ENCODE peak calls at places on chromosome 14, in ten cellular contexts. One of them, this sample, is unnamed.

GRCh38 chr14:32074887-32075572 is 2.1 kb upstream of the ARHGAP5 start:
- DNase-seq in endothelial cell: no peak
- DNase-seq in EL: no peak
- DNase-seq in CD4-positive, alpha-beta memory T cell: no peak
- DNase-seq in HS-5: no peak
- DNase-seq in stimulated activated CD8-positive, alpha-beta memory T cell treated with anti-CD3 and anti-CD28 coated beads, Interleukin-7, amount 100 ng/mL, for 24 hours: no peak
- DNase-seq in cardiac muscle cell: no peak
- DNase-seq in T-cell: no peak
- DNase-seq in EH: peak
- DNase-seq in RCC 7860: no peak
- DNase-seq in this sample: no peak

GRCh38 chr14:102232348-102232625 is 72.7 kb downstream of the MOK start:
- DNase-seq in endothelial cell: no peak
- DNase-seq in EL: no peak
- DNase-seq in CD4-positive, alpha-beta memory T cell: no peak
- DNase-seq in HS-5: no peak
- DNase-seq in stimulated activated CD8-positive, alpha-beta memory T cell treated with anti-CD3 and anti-CD28 coated beads, Interleukin-7, amount 100 ng/mL, for 24 hours: no peak
- DNase-seq in cardiac muscle cell: no peak
- DNase-seq in T-cell: no peak
- DNase-seq in EH: no peak
- DNase-seq in RCC 7860: no peak
- DNase-seq in this sample: no peak

GRCh38 chr14:22837750-22838538 is 1.6 kb downstream of the MMP14 start:
- DNase-seq in endothelial cell: no peak
- DNase-seq in EL: peak
- DNase-seq in CD4-positive, alpha-beta memory T cell: no peak
- DNase-seq in HS-5: no peak
- DNase-seq in stimulated activated CD8-positive, alpha-beta memory T cell treated with anti-CD3 and anti-CD28 coated beads, Interleukin-7, amount 100 ng/mL, for 24 hours: no peak
- DNase-seq in cardiac muscle cell: no peak
- DNase-seq in T-cell: no peak
- DNase-seq in EH: peak
- DNase-seq in RCC 7860: no peak
- DNase-seq in this sample: no peak

GRCh38 chr14:57378661-57379060 is 11.7 kb upstream of the NAA30 start:
- DNase-seq in endothelial cell: no peak
- DNase-seq in EL: no peak
- DNase-seq in CD4-positive, alpha-beta memory T cell: no peak
- DNase-seq in HS-5: no peak
- DNase-seq in stimulated activated CD8-positive, alpha-beta memory T cell treated with anti-CD3 and anti-CD28 coated beads, Interleukin-7, amount 100 ng/mL, for 24 hours: no peak
- DNase-seq in cardiac muscle cell: no peak
- DNase-seq in T-cell: no peak
- DNase-seq in EH: no peak
- DNase-seq in RCC 7860: no peak
- DNase-seq in this sample: no peak

GRCh38 chr14:100526632-100527031 is 60.6 kb downstream of the BEGAIN start:
- DNase-seq in endothelial cell: no peak
- DNase-seq in EL: no peak
- DNase-seq in CD4-positive, alpha-beta memory T cell: no peak
- DNase-seq in HS-5: no peak
- DNase-seq in stimulated activated CD8-positive, alpha-beta memory T cell treated with anti-CD3 and anti-CD28 coated beads, Interleukin-7, amount 100 ng/mL, for 24 hours: no peak
- DNase-seq in cardiac muscle cell: no peak
- DNase-seq in T-cell: no peak
- DNase-seq in EH: no peak
- DNase-seq in RCC 7860: no peak
- DNase-seq in this sample: no peak

GRCh38 chr14:72849222-72849621 is 44.7 kb downstream of the DPF3 start:
- DNase-seq in endothelial cell: no peak
- DNase-seq in EL: no peak
- DNase-seq in CD4-positive, alpha-beta memory T cell: no peak
- DNase-seq in HS-5: no peak
- DNase-seq in stimulated activated CD8-positive, alpha-beta memory T cell treated with anti-CD3 and anti-CD28 coated beads, Interleukin-7, amount 100 ng/mL, for 24 hours: no peak
- DNase-seq in cardiac muscle cell: no peak
- DNase-seq in T-cell: no peak
- DNase-seq in EH: no peak
- DNase-seq in RCC 7860: no peak
- DNase-seq in this sample: no peak

GRCh38 chr14:71551291-71551955 is 380.8 kb upstream of the RGS6 start:
- DNase-seq in endothelial cell: no peak
- DNase-seq in EL: peak
- DNase-seq in CD4-positive, alpha-beta memory T cell: no peak
- DNase-seq in HS-5: peak
- DNase-seq in stimulated activated CD8-positive, alpha-beta memory T cell treated with anti-CD3 and anti-CD28 coated beads, Interleukin-7, amount 100 ng/mL, for 24 hours: no peak
- DNase-seq in cardiac muscle cell: no peak
- DNase-seq in T-cell: no peak
- DNase-seq in EH: peak
- DNase-seq in RCC 7860: no peak
- DNase-seq in this sample: peak

GRCh38 chr14:103530390-103530789 is 1.4 kb downstream of the TRMT61A start:
- DNase-seq in endothelial cell: no peak
- DNase-seq in EL: no peak
- DNase-seq in CD4-positive, alpha-beta memory T cell: no peak
- DNase-seq in HS-5: no peak
- DNase-seq in stimulated activated CD8-positive, alpha-beta memory T cell treated with anti-CD3 and anti-CD28 coated beads, Interleukin-7, amount 100 ng/mL, for 24 hours: no peak
- DNase-seq in cardiac muscle cell: peak
- DNase-seq in T-cell: no peak
- DNase-seq in EH: peak
- DNase-seq in RCC 7860: no peak
- DNase-seq in this sample: no peak

GRCh38 chr14:69693823-69694729 is 72.9 kb upstream of the SRSF5 start:
- DNase-seq in endothelial cell: no peak
- DNase-seq in EL: no peak
- DNase-seq in CD4-positive, alpha-beta memory T cell: no peak
- DNase-seq in HS-5: no peak
- DNase-seq in stimulated activated CD8-positive, alpha-beta memory T cell treated with anti-CD3 and anti-CD28 coated beads, Interleukin-7, amount 100 ng/mL, for 24 hours: no peak
- DNase-seq in cardiac muscle cell: no peak
- DNase-seq in T-cell: no peak
- DNase-seq in EH: no peak
- DNase-seq in RCC 7860: no peak
- DNase-seq in this sample: no peak

GRCh38 chr14:67570453-67570852 is 29.6 kb downstream of the PIGH start:
- DNase-seq in endothelial cell: no peak
- DNase-seq in EL: no peak
- DNase-seq in CD4-positive, alpha-beta memory T cell: no peak
- DNase-seq in HS-5: no peak
- DNase-seq in stimulated activated CD8-positive, alpha-beta memory T cell treated with anti-CD3 and anti-CD28 coated beads, Interleukin-7, amount 100 ng/mL, for 24 hours: no peak
- DNase-seq in cardiac muscle cell: no peak
- DNase-seq in T-cell: no peak
- DNase-seq in EH: no peak
- DNase-seq in RCC 7860: no peak
- DNase-seq in this sample: no peak

GRCh38 chr14:22814945-22815713 is at the start of gene SLC7A7:
- DNase-seq in endothelial cell: no peak
- DNase-seq in EL: no peak
- DNase-seq in CD4-positive, alpha-beta memory T cell: no peak
- DNase-seq in HS-5: no peak
- DNase-seq in stimulated activated CD8-positive, alpha-beta memory T cell treated with anti-CD3 and anti-CD28 coated beads, Interleukin-7, amount 100 ng/mL, for 24 hours: no peak
- DNase-seq in cardiac muscle cell: no peak
- DNase-seq in T-cell: no peak
- DNase-seq in EH: no peak
- DNase-seq in RCC 7860: peak
- DNase-seq in this sample: no peak

GRCh38 chr14:51185180-51185579 is 54.9 kb upstream of the TMX1 start:
- DNase-seq in endothelial cell: no peak
- DNase-seq in EL: no peak
- DNase-seq in CD4-positive, alpha-beta memory T cell: no peak
- DNase-seq in HS-5: no peak
- DNase-seq in stimulated activated CD8-positive, alpha-beta memory T cell treated with anti-CD3 and anti-CD28 coated beads, Interleukin-7, amount 100 ng/mL, for 24 hours: no peak
- DNase-seq in cardiac muscle cell: no peak
- DNase-seq in T-cell: no peak
- DNase-seq in EH: no peak
- DNase-seq in RCC 7860: no peak
- DNase-seq in this sample: no peak

GRCh38 chr14:98622208-98623051 is 649.6 kb downstream of the BCL11B start:
- DNase-seq in endothelial cell: no peak
- DNase-seq in EL: peak
- DNase-seq in CD4-positive, alpha-beta memory T cell: no peak
- DNase-seq in HS-5: no peak
- DNase-seq in stimulated activated CD8-positive, alpha-beta memory T cell treated with anti-CD3 and anti-CD28 coated beads, Interleukin-7, amount 100 ng/mL, for 24 hours: no peak
- DNase-seq in cardiac muscle cell: no peak
- DNase-seq in T-cell: no peak
- DNase-seq in EH: no peak
- DNase-seq in RCC 7860: no peak
- DNase-seq in this sample: peak

GRCh38 chr14:21405097-21405496 is 21.3 kb upstream of the SUPT16H start:
- DNase-seq in endothelial cell: no peak
- DNase-seq in EL: no peak
- DNase-seq in CD4-positive, alpha-beta memory T cell: no peak
- DNase-seq in HS-5: no peak
- DNase-seq in stimulated activated CD8-positive, alpha-beta memory T cell treated with anti-CD3 and anti-CD28 coated beads, Interleukin-7, amount 100 ng/mL, for 24 hours: no peak
- DNase-seq in cardiac muscle cell: no peak
- DNase-seq in T-cell: no peak
- DNase-seq in EH: peak
- DNase-seq in RCC 7860: no peak
- DNase-seq in this sample: no peak

GRCh38 chr14:102272392-102272791 is 32.6 kb downstream of the MOK start:
- DNase-seq in endothelial cell: no peak
- DNase-seq in EL: peak
- DNase-seq in CD4-positive, alpha-beta memory T cell: no peak
- DNase-seq in HS-5: peak
- DNase-seq in stimulated activated CD8-positive, alpha-beta memory T cell treated with anti-CD3 and anti-CD28 coated beads, Interleukin-7, amount 100 ng/mL, for 24 hours: no peak
- DNase-seq in cardiac muscle cell: no peak
- DNase-seq in T-cell: no peak
- DNase-seq in EH: peak
- DNase-seq in RCC 7860: no peak
- DNase-seq in this sample: no peak

GRCh38 chr14:21191809-21192446 is 36.1 kb upstream of the OR5AU1 start:
- DNase-seq in endothelial cell: peak
- DNase-seq in EL: peak
- DNase-seq in CD4-positive, alpha-beta memory T cell: peak
- DNase-seq in HS-5: no peak
- DNase-seq in stimulated activated CD8-positive, alpha-beta memory T cell treated with anti-CD3 and anti-CD28 coated beads, Interleukin-7, amount 100 ng/mL, for 24 hours: peak
- DNase-seq in cardiac muscle cell: peak
- DNase-seq in T-cell: peak
- DNase-seq in EH: peak
- DNase-seq in RCC 7860: no peak
- DNase-seq in this sample: peak

GRCh38 chr14:90544566-90544965 is 147.7 kb downstream of the CALM1 start:
- DNase-seq in endothelial cell: no peak
- DNase-seq in EL: no peak
- DNase-seq in CD4-positive, alpha-beta memory T cell: no peak
- DNase-seq in HS-5: no peak
- DNase-seq in stimulated activated CD8-positive, alpha-beta memory T cell treated with anti-CD3 and anti-CD28 coated beads, Interleukin-7, amount 100 ng/mL, for 24 hours: no peak
- DNase-seq in cardiac muscle cell: no peak
- DNase-seq in T-cell: no peak
- DNase-seq in EH: no peak
- DNase-seq in RCC 7860: no peak
- DNase-seq in this sample: no peak

GRCh38 chr14:83416476-83416875 is 1882.8 kb upstream of the SEL1L start:
- DNase-seq in endothelial cell: no peak
- DNase-seq in EL: no peak
- DNase-seq in CD4-positive, alpha-beta memory T cell: no peak
- DNase-seq in HS-5: no peak
- DNase-seq in stimulated activated CD8-positive, alpha-beta memory T cell treated with anti-CD3 and anti-CD28 coated beads, Interleukin-7, amount 100 ng/mL, for 24 hours: no peak
- DNase-seq in cardiac muscle cell: no peak
- DNase-seq in T-cell: no peak
- DNase-seq in EH: no peak
- DNase-seq in RCC 7860: no peak
- DNase-seq in this sample: no peak

GRCh38 chr14:102776761-102777710 is at the start of gene TRAF3:
- DNase-seq in endothelial cell: peak
- DNase-seq in EL: peak
- DNase-seq in CD4-positive, alpha-beta memory T cell: peak
- DNase-seq in HS-5: no peak
- DNase-seq in stimulated activated CD8-positive, alpha-beta memory T cell treated with anti-CD3 and anti-CD28 coated beads, Interleukin-7, amount 100 ng/mL, for 24 hours: peak
- DNase-seq in cardiac muscle cell: peak
- DNase-seq in T-cell: peak
- DNase-seq in EH: peak
- DNase-seq in RCC 7860: peak
- DNase-seq in this sample: no peak

GRCh38 chr14:68691031-68691864 is 101.6 kb downstream of the ZFP36L1 start:
- DNase-seq in endothelial cell: no peak
- DNase-seq in EL: no peak
- DNase-seq in CD4-positive, alpha-beta memory T cell: no peak
- DNase-seq in HS-5: no peak
- DNase-seq in stimulated activated CD8-positive, alpha-beta memory T cell treated with anti-CD3 and anti-CD28 coated beads, Interleukin-7, amount 100 ng/mL, for 24 hours: no peak
- DNase-seq in cardiac muscle cell: no peak
- DNase-seq in T-cell: no peak
- DNase-seq in EH: no peak
- DNase-seq in RCC 7860: no peak
- DNase-seq in this sample: no peak

GRCh38 chr14:100438678-100439592 is 115.8 kb downstream of the SLC25A47 start:
- DNase-seq in endothelial cell: no peak
- DNase-seq in EL: peak
- DNase-seq in CD4-positive, alpha-beta memory T cell: no peak
- DNase-seq in HS-5: peak
- DNase-seq in stimulated activated CD8-positive, alpha-beta memory T cell treated with anti-CD3 and anti-CD28 coated beads, Interleukin-7, amount 100 ng/mL, for 24 hours: no peak
- DNase-seq in cardiac muscle cell: no peak
- DNase-seq in T-cell: no peak
- DNase-seq in EH: peak
- DNase-seq in RCC 7860: peak
- DNase-seq in this sample: peak

GRCh38 chr14:105149146-105149781 is 19.3 kb downstream of the JAG2 start:
- DNase-seq in endothelial cell: no peak
- DNase-seq in EL: no peak
- DNase-seq in CD4-positive, alpha-beta memory T cell: no peak
- DNase-seq in HS-5: no peak
- DNase-seq in stimulated activated CD8-positive, alpha-beta memory T cell treated with anti-CD3 and anti-CD28 coated beads, Interleukin-7, amount 100 ng/mL, for 24 hours: no peak
- DNase-seq in cardiac muscle cell: no peak
- DNase-seq in T-cell: no peak
- DNase-seq in EH: no peak
- DNase-seq in RCC 7860: no peak
- DNase-seq in this sample: no peak

GRCh38 chr14:103989034-103989433 is 46.7 kb upstream of the RD3L start:
- DNase-seq in endothelial cell: no peak
- DNase-seq in EL: no peak
- DNase-seq in CD4-positive, alpha-beta memory T cell: no peak
- DNase-seq in HS-5: no peak
- DNase-seq in stimulated activated CD8-positive, alpha-beta memory T cell treated with anti-CD3 and anti-CD28 coated beads, Interleukin-7, amount 100 ng/mL, for 24 hours: no peak
- DNase-seq in cardiac muscle cell: no peak
- DNase-seq in T-cell: no peak
- DNase-seq in EH: no peak
- DNase-seq in RCC 7860: no peak
- DNase-seq in this sample: no peak

GRCh38 chr14:39265741-39266588 is 32.2 kb downstream of the MIA2 start:
- DNase-seq in endothelial cell: no peak
- DNase-seq in EL: no peak
- DNase-seq in CD4-positive, alpha-beta memory T cell: no peak
- DNase-seq in HS-5: no peak
- DNase-seq in stimulated activated CD8-positive, alpha-beta memory T cell treated with anti-CD3 and anti-CD28 coated beads, Interleukin-7, amount 100 ng/mL, for 24 hours: no peak
- DNase-seq in cardiac muscle cell: peak
- DNase-seq in T-cell: no peak
- DNase-seq in EH: peak
- DNase-seq in RCC 7860: peak
- DNase-seq in this sample: peak

GRCh38 chr14:21278632-21279031 is 1.3 kb upstream of the RPGRIP1 start:
- DNase-seq in endothelial cell: no peak
- DNase-seq in EL: no peak
- DNase-seq in CD4-positive, alpha-beta memory T cell: no peak
- DNase-seq in HS-5: no peak
- DNase-seq in stimulated activated CD8-positive, alpha-beta memory T cell treated with anti-CD3 and anti-CD28 coated beads, Interleukin-7, amount 100 ng/mL, for 24 hours: no peak
- DNase-seq in cardiac muscle cell: no peak
- DNase-seq in T-cell: no peak
- DNase-seq in EH: no peak
- DNase-seq in RCC 7860: no peak
- DNase-seq in this sample: no peak

GRCh38 chr14:22982013-22982476 is 306 bp downstream of the AJUBA start:
- DNase-seq in endothelial cell: peak
- DNase-seq in EL: no peak
- DNase-seq in CD4-positive, alpha-beta memory T cell: no peak
- DNase-seq in HS-5: no peak
- DNase-seq in stimulated activated CD8-positive, alpha-beta memory T cell treated with anti-CD3 and anti-CD28 coated beads, Interleukin-7, amount 100 ng/mL, for 24 hours: no peak
- DNase-seq in cardiac muscle cell: no peak
- DNase-seq in T-cell: no peak
- DNase-seq in EH: no peak
- DNase-seq in RCC 7860: no peak
- DNase-seq in this sample: no peak

GRCh38 chr14:42884100-42884499 is 1277.4 kb downstream of the LRFN5 start:
- DNase-seq in endothelial cell: no peak
- DNase-seq in EL: no peak
- DNase-seq in CD4-positive, alpha-beta memory T cell: no peak
- DNase-seq in HS-5: peak
- DNase-seq in stimulated activated CD8-positive, alpha-beta memory T cell treated with anti-CD3 and anti-CD28 coated beads, Interleukin-7, amount 100 ng/mL, for 24 hours: no peak
- DNase-seq in cardiac muscle cell: no peak
- DNase-seq in T-cell: no peak
- DNase-seq in EH: no peak
- DNase-seq in RCC 7860: peak
- DNase-seq in this sample: peak

GRCh38 chr14:24880689-24881088 is 169.3 kb downstream of the STXBP6 start:
- DNase-seq in endothelial cell: no peak
- DNase-seq in EL: peak
- DNase-seq in CD4-positive, alpha-beta memory T cell: no peak
- DNase-seq in HS-5: no peak
- DNase-seq in stimulated activated CD8-positive, alpha-beta memory T cell treated with anti-CD3 and anti-CD28 coated beads, Interleukin-7, amount 100 ng/mL, for 24 hours: no peak
- DNase-seq in cardiac muscle cell: no peak
- DNase-seq in T-cell: no peak
- DNase-seq in EH: no peak
- DNase-seq in RCC 7860: no peak
- DNase-seq in this sample: no peak

This sample was measured in A172.